ENCODE peak calls at places on chromosomes 2 and 18, in nine cellular contexts. E is thyroid gland; S is AG08396; M is PC-9; A is K562; U is bronchial epithelial cell; K is iris pigment epithelial cell; I is central memory CD4-positive, alpha-beta T cell; H is stimulated activated CD4-positive, alpha-beta T cell treated with anti-CD3 and anti-CD28 coated beads, Interleukin-12 subunit alpha, Interleukin-12 subunit beta, amount 100 ng/mL, for 4 hours. V is an unnamed sample.

GRCh38 chr2:106115250-106115649 is 78.9 kb downstream of the UXS1 start:
- DNase-seq in A (peak; percentile 67), K (peak; percentile 79), S (peak; percentile 74), H (no peak), U (peak; percentile 50), M (peak; percentile 86), E (no peak), I (no peak), V (no peak)

GRCh38 chr2:210477496-210477895 is 937 bp upstream of the LANCL1 start:
- DNase-seq in U (peak; percentile 45), A (peak; percentile 49), M (no peak), I (no peak), E (peak; percentile 33), S (peak; percentile 76), H (no peak), K (peak; percentile 46), V (peak; percentile 38)

GRCh38 chr18:41745166-41746049 is 209.6 kb upstream of the PIK3C3 start:
- DNase-seq in E (peak; percentile 36), H (no peak), A (no peak), I (no peak), S (peak; percentile 5), U (peak; percentile 41), K (peak; percentile 61), M (peak; percentile 45), V (peak; percentile 56)

GRCh38 chr18:58998421-58999203 is 133.9 kb downstream of the ZNF532 start:
- DNase-seq in A (no peak), M (no peak), S (no peak), U (peak; percentile 74), H (no peak), E (peak; percentile 27), I (no peak), K (peak; percentile 61), V (peak; percentile 84)

GRCh38 chr2:20129320-20130274 is 78.2 kb upstream of the LAPTM4A start:
- DNase-seq in E (peak; percentile 33), A (no peak), U (no peak), H (no peak), K (no peak), S (no peak), M (no peak), I (no peak), V (no peak)

GRCh38 chr2:33033524-33034150 is 86.9 kb downstream of the LTBP1 start:
- DNase-seq in S (peak; percentile 46), K (peak; percentile 61), M (no peak), I (no peak), H (no peak), A (no peak), U (peak; percentile 44), E (no peak), V (peak; percentile 79)

GRCh38 chr2:228847684-228848083 is 423.4 kb downstream of the PID1 start:
- DNase-seq in I (no peak), A (no peak), H (no peak), M (no peak), U (no peak), S (no peak), K (peak; percentile 43), E (no peak), V (no peak)

GRCh38 chr18:75211721-75212625 is 1.4 kb downstream of the TSHZ1 start:
- DNase-seq in S (peak; percentile 43), U (no peak), H (peak; percentile 31), A (peak; percentile 45), M (no peak), E (peak; percentile 74), K (peak; percentile 42), I (peak; percentile 22), V (no peak)

GRCh38 chr2:207881902-207882301 is 112.2 kb upstream of the FZD5 start:
- DNase-seq in H (no peak), A (no peak), U (no peak), E (no peak), S (no peak), K (no peak), M (no peak), I (no peak), V (no peak)

GRCh38 chr2:100988630-100989417 is 13.3 kb upstream of the RPL31 start:
- DNase-seq in A (no peak), K (no peak), E (no peak), H (no peak), M (no peak), U (no peak), I (no peak), S (no peak), V (no peak)

GRCh38 chr2:130834091-130834922 is 2.4 kb upstream of the ARHGEF4 start:
- DNase-seq in H (no peak), K (peak; percentile 16), M (no peak), U (peak; percentile 55), S (no peak), A (no peak), E (no peak), I (no peak), V (no peak)

GRCh38 chr2:226354434-226354833 is 445.2 kb downstream of the IRS1 start:
- DNase-seq in S (peak; percentile 9), U (peak; percentile 75), K (peak; percentile 41), A (no peak), E (no peak), M (no peak), I (no peak), H (no peak), V (no peak)

GRCh38 chr18:9337875-9338274 is 3.3 kb downstream of the TWSG1 start:
- DNase-seq in U (peak; percentile 56), M (no peak), H (no peak), K (peak; percentile 54), A (no peak), E (no peak), S (no peak), I (no peak), V (no peak)

GRCh38 chr18:73954267-73954666 is 193.4 kb downstream of the FBXO15 start:
- DNase-seq in I (no peak), K (no peak), H (no peak), M (no peak), E (no peak), S (no peak), U (no peak), A (no peak), V (no peak)

GRCh38 chr2:177306550-177306949 is 42.0 kb upstream of the NFE2L2 start:
- DNase-seq in I (no peak), A (no peak), E (no peak), S (no peak), M (no peak), K (no peak), U (peak; percentile 53), H (no peak), V (no peak)

GRCh38 chr2:190979906-190980629 is 33.9 kb downstream of the STAT1 start:
- DNase-seq in K (peak; percentile 95), H (no peak), S (no peak), I (no peak), E (peak; percentile 85), A (no peak), U (peak; percentile 87), M (peak; percentile 94), V (no peak)

GRCh38 chr2:135257383-135258090 is 205.4 kb downstream of the RAB3GAP1 start:
- DNase-seq in E (no peak), S (peak; percentile 11), H (no peak), M (no peak), I (no peak), U (peak; percentile 95), A (no peak), K (peak; percentile 48), V (no peak)

GRCh38 chr2:75606851-75607798 is 39.5 kb upstream of the MRPL19 start:
- DNase-seq in H (no peak), K (peak; percentile 76), A (no peak), E (no peak), U (peak; percentile 73), I (no peak), M (peak; percentile 36), S (no peak), V (no peak)

GRCh38 chr2:11787991-11788390 is 41.6 kb downstream of the LPIN1 start:
- DNase-seq in M (no peak), S (no peak), E (no peak), H (no peak), U (no peak), A (no peak), I (no peak), K (no peak), V (no peak)

GRCh38 chr2:95073856-95074662 is 47.5 kb downstream of the MRPS5 start:
- DNase-seq in K (no peak), H (no peak), E (no peak), A (no peak), U (no peak), I (no peak), M (peak; percentile 34), S (no peak), V (no peak)

GRCh38 chr18:50654658-50655550 is 95.0 kb downstream of the MAPK4 start:
- DNase-seq in M (no peak), S (no peak), A (no peak), K (no peak), U (no peak), I (no peak), H (no peak), E (peak; percentile 68), V (no peak)

GRCh38 chr2:221501210-221501882 is 70.8 kb downstream of the EPHA4 start:
- DNase-seq in H (no peak), U (peak; percentile 76), S (peak; percentile 42), K (peak; percentile 85), A (no peak), M (peak; percentile 81), E (peak; percentile 23), I (no peak), V (no peak)

GRCh38 chr18:22609642-22610041 is 191.9 kb upstream of the CTAGE1 start:
- DNase-seq in S (no peak), I (no peak), K (peak; percentile 31), H (no peak), M (no peak), A (no peak), U (peak; percentile 24), E (peak; percentile 10), V (no peak)

GRCh38 chr2:20097889-20098714 is 46.7 kb upstream of the LAPTM4A start:
- DNase-seq in K (peak; percentile 89), M (peak; percentile 73), U (peak; percentile 76), I (peak; percentile 59), H (peak; percentile 74), S (peak; percentile 90), A (peak; percentile 90), E (peak; percentile 79), V (peak; percentile 48)

GRCh38 chr18:35041752-35042379 is 653 bp downstream of the MAPRE2 start:
- DNase-seq in K (no peak), S (no peak), E (no peak), M (no peak), U (peak; percentile 15), I (peak; percentile 28), H (no peak), A (no peak), V (no peak)

GRCh38 chr2:181952413-181953226 is 33.0 kb upstream of the PPP1R1C start:
- DNase-seq in K (no peak), I (no peak), A (no peak), E (no peak), M (no peak), S (no peak), U (no peak), H (no peak), V (no peak)

V was measured in NCI-H446.